ENCODE peak calls at places on chromosomes 1 and 21, in five cellular contexts. R is NT2/D1, E is HepG2, Q is H1, X is GM12878. B is an unnamed sample.
A peak's percentile ranks its signal among the peaks of the same experiment; 100 is the strongest.

GRCh38 chr1:46300673-46301405 is 2.6 kb downstream of the LRRC41 start:
- DNase-seq in E (no peak), X (no peak), Q (no peak), R (no peak), B (no peak)

GRCh38 chr1:3192359-3192758 is 123.4 kb downstream of the PRDM16 start:
- DNase-seq in R (no peak), Q (no peak), X (no peak), E (peak; percentile 42), B (no peak)

GRCh38 chr21:24225432-24225831 is 1381.8 kb downstream of the MRPL39 start:
- DNase-seq in Q (no peak), R (no peak), E (no peak), X (no peak), B (no peak)

GRCh38 chr1:34320081-34320480 is 143.4 kb downstream of the C1orf94 start:
- DNase-seq in E (no peak), R (no peak), Q (no peak), X (no peak), B (no peak)

GRCh38 chr1:202009326-202010031 is 908 bp upstream of the ELF3 start:
- DNase-seq in R (peak; percentile 82), X (peak; percentile 25), Q (peak; percentile 87), E (peak; percentile 84), B (peak; percentile 86)

GRCh38 chr1:93061895-93062792 is 16.9 kb upstream of the MTF2 start:
- DNase-seq in X (no peak), Q (peak; percentile 49), R (peak; percentile 36), E (peak; percentile 54), B (peak; percentile 56)

GRCh38 chr1:103461171-103462105 is 64.1 kb upstream of the RNPC3 start:
- DNase-seq in Q (no peak), E (no peak), R (no peak), X (no peak), B (peak; percentile 14)

GRCh38 chr21:31926498-31926897 is 53.7 kb downstream of the HUNK start:
- DNase-seq in R (no peak), Q (no peak), E (no peak), X (no peak), B (no peak)

GRCh38 chr1:68442822-68443556 is 6.8 kb downstream of the RPE65 start:
- DNase-seq in R (peak; percentile 39), X (no peak), E (peak; percentile 21), Q (peak; percentile 61), B (peak; percentile 71)

GRCh38 chr1:170908942-170909341 is 26.4 kb upstream of the MROH9 start:
- DNase-seq in R (no peak), X (no peak), E (no peak), Q (no peak), B (no peak)

DNA sequence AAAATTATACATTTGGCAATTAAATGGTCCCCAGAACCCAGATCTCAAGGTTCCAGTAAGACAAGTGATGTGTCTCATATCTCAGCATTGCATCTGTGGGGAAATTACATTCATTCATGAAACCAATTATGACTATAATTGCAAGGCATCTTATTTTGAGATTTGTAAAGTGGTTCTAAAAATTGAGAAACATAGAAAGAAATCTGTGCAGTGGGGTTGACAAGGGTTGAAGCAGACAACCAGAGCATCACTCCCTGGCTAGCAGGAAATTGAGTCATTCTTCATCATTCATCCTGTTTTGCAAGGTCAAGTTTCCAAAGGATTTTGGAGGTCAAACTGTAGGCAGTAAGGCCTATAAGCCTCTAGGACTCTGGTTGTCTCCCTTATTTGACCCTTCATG is 25.1 kb upstream of the MROH9 start:
- DNase-seq in R (no peak), X (no peak), E (no peak), Q (no peak), B (no peak)
- TF ChIP-seq SUZ12 in R (no peak), X (no peak), E (no peak), Q (no peak), B (no peak)

GRCh38 chr21:45551316-45551715 is 9.1 kb upstream of the SLC19A1 start:
- DNase-seq in E (no peak), X (peak; percentile 35), R (no peak), Q (no peak), B (no peak)
- TF ChIP-seq SUZ12 in E (no peak), X (no peak), R (no peak), Q (no peak), B (no peak)

GRCh38 chr1:214492405-214493075 is 58.9 kb downstream of the PTPN14 start:
- DNase-seq in Q (no peak), E (no peak), X (no peak), R (no peak), B (no peak)
- TF ChIP-seq SUZ12 in Q (no peak), E (no peak), X (no peak), R (no peak), B (no peak)

GRCh38 chr1:225713281-225713680 is 60.4 kb upstream of the ENAH start:
- DNase-seq in Q (no peak), R (no peak), X (no peak), E (peak; percentile 18), B (no peak)
- TF ChIP-seq SUZ12 in Q (no peak), R (no peak), X (no peak), E (no peak), B (no peak)

GRCh38 chr1:28718601-28719331 is 18.0 kb upstream of the YTHDF2 start:
- DNase-seq in E (no peak), Q (no peak), X (no peak), R (no peak), B (no peak)
- TF ChIP-seq SUZ12 in E (no peak), Q (no peak), X (no peak), R (no peak), B (no peak)

DNA sequence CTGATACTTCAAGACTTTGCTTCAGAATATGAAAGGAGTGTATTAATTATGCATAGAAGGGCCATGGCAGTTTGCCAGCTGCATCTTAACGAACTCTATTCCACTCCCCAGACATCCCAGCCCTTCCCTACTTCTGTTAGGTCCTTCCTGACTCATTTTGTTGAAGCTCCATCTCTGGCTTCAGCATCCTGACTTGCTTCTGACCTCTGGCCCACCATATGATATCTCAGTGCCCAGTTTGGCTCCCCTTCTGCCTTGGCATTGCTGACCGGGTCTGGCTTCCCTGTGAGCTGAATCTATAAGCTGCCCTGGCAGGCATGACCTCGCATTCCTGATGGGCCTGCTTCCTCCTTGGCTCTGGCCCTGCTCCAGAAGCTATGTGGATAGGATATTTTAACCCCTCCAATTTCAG is 27.6 kb upstream of the ARHGAP29 start:
- DNase-seq in Q (no peak), X (no peak), E (no peak), R (no peak), B (no peak)
- TF ChIP-seq SUZ12 in Q (no peak), X (no peak), E (no peak), R (no peak), B (no peak)

DNA sequence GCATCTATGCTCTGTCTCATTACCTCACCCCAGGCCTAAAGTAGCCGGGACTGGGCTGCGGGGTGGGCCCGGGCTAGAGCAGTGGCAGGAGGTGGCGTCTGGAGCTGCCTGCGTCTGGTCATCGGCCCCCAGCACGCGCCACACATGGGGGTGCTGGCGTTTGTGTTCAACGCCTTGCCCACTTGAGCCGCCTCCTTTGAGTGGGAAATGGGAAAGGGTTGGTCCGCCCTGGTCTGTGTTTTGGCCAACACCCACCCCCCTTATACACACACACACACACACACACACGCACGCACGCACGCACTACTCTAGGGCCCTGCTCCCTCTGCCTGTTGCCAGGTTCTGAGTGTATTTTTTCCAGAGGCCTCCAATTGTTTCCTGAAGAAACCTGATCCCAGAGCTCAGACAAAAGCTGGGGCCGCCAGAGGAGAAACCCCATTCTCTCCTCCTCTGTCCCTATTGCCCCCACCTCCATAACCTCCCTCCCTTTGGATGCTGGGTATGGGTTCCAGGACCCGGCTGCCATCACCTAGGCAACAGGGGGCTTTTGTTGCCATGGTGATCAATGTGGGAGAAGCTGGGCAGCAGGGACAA is 10.1 kb downstream of the VANGL2 start:
- DNase-seq in R (peak; percentile 50), X (no peak), E (no peak), Q (peak; percentile 72), B (no peak)
- TF ChIP-seq SUZ12 in R (no peak), X (no peak), E (no peak), Q (no peak), B (no peak)

DNA sequence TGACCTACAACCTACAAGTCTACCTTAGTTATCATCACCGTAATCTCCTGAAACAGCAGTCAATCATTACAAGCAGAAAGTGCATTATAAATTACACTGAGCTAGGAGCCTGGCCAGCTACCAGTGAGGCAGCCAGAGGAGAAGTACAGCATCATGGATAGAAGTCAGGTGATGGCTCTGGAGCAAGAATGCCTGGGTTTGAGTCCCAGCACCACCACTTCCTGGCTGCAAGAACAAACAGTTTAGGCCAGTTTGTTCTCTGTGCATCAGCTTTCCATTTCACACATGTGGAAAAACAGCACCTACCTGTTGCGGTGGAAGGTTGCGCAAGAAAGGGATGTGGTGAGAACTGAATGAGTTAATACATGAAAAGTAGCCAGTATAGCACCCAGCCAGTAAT is 9.1 kb downstream of the CREG1 start:
- DNase-seq in Q (no peak), E (no peak), X (no peak), R (no peak), B (no peak)
- TF ChIP-seq SUZ12 in Q (no peak), E (no peak), X (no peak), R (no peak), B (no peak)

DNA sequence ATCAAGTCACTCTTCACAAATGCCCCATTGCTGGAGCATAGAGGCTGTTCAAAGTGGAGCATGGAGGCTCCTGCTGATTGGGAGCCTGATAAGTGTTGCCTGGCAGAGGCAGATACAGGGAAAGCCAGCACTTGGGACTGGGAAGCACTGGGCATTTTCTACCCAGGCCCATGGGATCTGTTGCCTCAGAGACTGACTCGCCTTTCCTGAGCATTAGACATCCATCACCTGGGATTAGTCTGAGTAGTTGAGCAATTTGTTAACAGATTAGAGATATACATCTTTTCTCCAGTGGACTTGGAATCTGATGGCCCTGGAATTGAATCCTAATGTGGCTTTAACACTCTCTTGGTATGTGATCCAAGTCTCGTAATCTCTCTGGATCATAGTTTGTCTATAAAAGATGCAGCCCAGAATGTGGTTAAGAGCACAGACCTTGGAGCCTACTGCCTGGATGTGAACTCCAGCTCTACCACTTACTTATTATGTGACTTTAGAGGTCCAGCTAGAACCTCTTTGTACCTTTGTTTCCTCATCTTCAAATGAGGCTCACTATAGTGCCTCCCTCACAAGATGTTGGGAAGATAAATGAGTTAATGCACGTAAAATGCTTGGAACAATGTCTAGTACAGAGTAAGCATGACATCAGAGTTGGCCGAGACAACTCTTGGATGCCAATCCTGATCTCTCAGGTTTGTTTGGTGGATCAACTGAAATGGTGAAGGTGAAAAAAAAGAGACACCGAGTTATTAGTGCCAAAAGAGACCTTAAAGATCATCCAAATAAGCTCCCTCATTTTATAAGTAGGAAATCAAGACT is 38.3 kb upstream of the NRDC start:
- DNase-seq in E (no peak), Q (no peak), R (no peak), X (no peak), B (no peak)
- TF ChIP-seq SUZ12 in E (no peak), Q (no peak), R (no peak), X (no peak), B (no peak)

GRCh38 chr1:4653796-4654715 is at the start of gene AJAP1:
- DNase-seq in Q (peak; percentile 84), X (no peak), E (no peak), R (no peak), B (no peak)
- TF ChIP-seq SUZ12 in Q (peak; percentile 63), X (no peak), E (no peak), R (no peak), B (no peak)

B was measured in HEK293T.